ENCODE peak calls at places on chromosomes 7 and 10, in ten cellular contexts. One of them, this sample, is unnamed.

GRCh38 chr10:59129867-59130266 is 46.6 kb upstream of the PHYHIPL start:
- DNase-seq in mesendoderm: no peak
- DNase-seq in Kasumi-1: no peak
- DNase-seq in NCI-H1436: no peak
- DNase-seq in head of caudate nucleus: no peak
- DNase-seq in brain microvascular endothelial cell: no peak
- DNase-seq in EH: no peak
- DNase-seq in tibial artery: no peak
- DNase-seq in activated naive CD4-positive, alpha-beta T cell treated with anti-CD3 and anti-CD28 coated beads for 36 hours: no peak
- DNase-seq in brain pericyte: no peak
- DNase-seq in this sample: no peak

GRCh38 chr10:119209050-119209735 is 1.8 kb downstream of the GRK5 start:
- DNase-seq in brain microvascular endothelial cell: peak
- DNase-seq in head of caudate nucleus: peak
- DNase-seq in activated naive CD4-positive, alpha-beta T cell treated with anti-CD3 and anti-CD28 coated beads for 36 hours: peak
- DNase-seq in mesendoderm: peak
- DNase-seq in EH: peak
- DNase-seq in Kasumi-1: peak
- DNase-seq in NCI-H1436: peak
- DNase-seq in brain pericyte: no peak
- DNase-seq in tibial artery: peak
- DNase-seq in this sample: peak

GRCh38 chr10:60262647-60263126 is 127.0 kb downstream of the ANK3 start:
- DNase-seq in brain microvascular endothelial cell: no peak
- DNase-seq in Kasumi-1: no peak
- DNase-seq in EH: no peak
- DNase-seq in activated naive CD4-positive, alpha-beta T cell treated with anti-CD3 and anti-CD28 coated beads for 36 hours: no peak
- DNase-seq in mesendoderm: peak
- DNase-seq in head of caudate nucleus: no peak
- DNase-seq in tibial artery: no peak
- DNase-seq in brain pericyte: no peak
- DNase-seq in NCI-H1436: no peak
- DNase-seq in this sample: no peak

GRCh38 chr10:4183761-4184261 is 398.8 kb upstream of the KLF6 start:
- DNase-seq in head of caudate nucleus: no peak
- DNase-seq in brain pericyte: peak
- DNase-seq in tibial artery: no peak
- DNase-seq in activated naive CD4-positive, alpha-beta T cell treated with anti-CD3 and anti-CD28 coated beads for 36 hours: no peak
- DNase-seq in Kasumi-1: no peak
- DNase-seq in EH: peak
- DNase-seq in mesendoderm: no peak
- DNase-seq in brain microvascular endothelial cell: peak
- DNase-seq in NCI-H1436: no peak
- DNase-seq in this sample: no peak

GRCh38 chr10:76150886-76151288 is 719.5 kb downstream of the LRMDA start:
- DNase-seq in mesendoderm: no peak
- DNase-seq in Kasumi-1: no peak
- DNase-seq in brain microvascular endothelial cell: no peak
- DNase-seq in brain pericyte: no peak
- DNase-seq in NCI-H1436: no peak
- DNase-seq in tibial artery: no peak
- DNase-seq in activated naive CD4-positive, alpha-beta T cell treated with anti-CD3 and anti-CD28 coated beads for 36 hours: no peak
- DNase-seq in EH: no peak
- DNase-seq in head of caudate nucleus: no peak
- DNase-seq in this sample: no peak

GRCh38 chr7:55569797-55570196 is 2.5 kb downstream of the VOPP1 start:
- DNase-seq in mesendoderm: peak
- DNase-seq in activated naive CD4-positive, alpha-beta T cell treated with anti-CD3 and anti-CD28 coated beads for 36 hours: no peak
- DNase-seq in Kasumi-1: no peak
- DNase-seq in EH: no peak
- DNase-seq in brain pericyte: no peak
- DNase-seq in head of caudate nucleus: no peak
- DNase-seq in brain microvascular endothelial cell: no peak
- DNase-seq in NCI-H1436: no peak
- DNase-seq in tibial artery: no peak
- DNase-seq in this sample: no peak

GRCh38 chr7:47521041-47521795 is 60.7 kb downstream of the TNS3 start:
- DNase-seq in tibial artery: peak
- DNase-seq in brain pericyte: no peak
- DNase-seq in brain microvascular endothelial cell: no peak
- DNase-seq in head of caudate nucleus: no peak
- DNase-seq in NCI-H1436: no peak
- DNase-seq in activated naive CD4-positive, alpha-beta T cell treated with anti-CD3 and anti-CD28 coated beads for 36 hours: no peak
- DNase-seq in mesendoderm: no peak
- DNase-seq in Kasumi-1: no peak
- DNase-seq in EH: no peak
- DNase-seq in this sample: no peak

GRCh38 chr7:120591-120991 is 71.8 kb upstream of the FAM20C start:
- DNase-seq in mesendoderm: no peak
- DNase-seq in tibial artery: no peak
- DNase-seq in activated naive CD4-positive, alpha-beta T cell treated with anti-CD3 and anti-CD28 coated beads for 36 hours: no peak
- DNase-seq in Kasumi-1: no peak
- DNase-seq in brain pericyte: no peak
- DNase-seq in EH: no peak
- DNase-seq in NCI-H1436: no peak
- DNase-seq in head of caudate nucleus: no peak
- DNase-seq in brain microvascular endothelial cell: no peak
- DNase-seq in this sample: no peak

GRCh38 chr10:45160266-45160665 is 155.1 kb downstream of the OR13A1 start:
- DNase-seq in mesendoderm: no peak
- DNase-seq in EH: peak
- DNase-seq in brain microvascular endothelial cell: peak
- DNase-seq in NCI-H1436: no peak
- DNase-seq in brain pericyte: no peak
- DNase-seq in activated naive CD4-positive, alpha-beta T cell treated with anti-CD3 and anti-CD28 coated beads for 36 hours: no peak
- DNase-seq in Kasumi-1: no peak
- DNase-seq in tibial artery: no peak
- DNase-seq in head of caudate nucleus: no peak
- DNase-seq in this sample: no peak

GRCh38 chr7:140453273-140453672 is 26.0 kb downstream of the MKRN1 start:
- DNase-seq in tibial artery: no peak
- DNase-seq in NCI-H1436: no peak
- DNase-seq in activated naive CD4-positive, alpha-beta T cell treated with anti-CD3 and anti-CD28 coated beads for 36 hours: no peak
- DNase-seq in brain pericyte: no peak
- DNase-seq in mesendoderm: no peak
- DNase-seq in brain microvascular endothelial cell: no peak
- DNase-seq in EH: no peak
- DNase-seq in head of caudate nucleus: no peak
- DNase-seq in Kasumi-1: no peak
- DNase-seq in this sample: no peak

GRCh38 chr10:126171555-126171954 is 216.7 kb downstream of the ADAM12 start:
- DNase-seq in NCI-H1436: no peak
- DNase-seq in brain microvascular endothelial cell: peak
- DNase-seq in head of caudate nucleus: no peak
- DNase-seq in mesendoderm: no peak
- DNase-seq in activated naive CD4-positive, alpha-beta T cell treated with anti-CD3 and anti-CD28 coated beads for 36 hours: no peak
- DNase-seq in brain pericyte: peak
- DNase-seq in EH: peak
- DNase-seq in tibial artery: no peak
- DNase-seq in Kasumi-1: no peak
- DNase-seq in this sample: no peak

GRCh38 chr7:40232242-40232929 is 97.6 kb downstream of the SUGCT start:
- DNase-seq in mesendoderm: peak
- DNase-seq in head of caudate nucleus: no peak
- DNase-seq in brain microvascular endothelial cell: peak
- DNase-seq in tibial artery: no peak
- DNase-seq in Kasumi-1: peak
- DNase-seq in brain pericyte: no peak
- DNase-seq in NCI-H1436: no peak
- DNase-seq in activated naive CD4-positive, alpha-beta T cell treated with anti-CD3 and anti-CD28 coated beads for 36 hours: peak
- DNase-seq in EH: peak
- DNase-seq in this sample: no peak

GRCh38 chr10:96406091-96406490 is 47.3 kb upstream of the OPALIN start:
- DNase-seq in NCI-H1436: no peak
- DNase-seq in head of caudate nucleus: no peak
- DNase-seq in brain pericyte: no peak
- DNase-seq in brain microvascular endothelial cell: no peak
- DNase-seq in mesendoderm: no peak
- DNase-seq in Kasumi-1: no peak
- DNase-seq in activated naive CD4-positive, alpha-beta T cell treated with anti-CD3 and anti-CD28 coated beads for 36 hours: no peak
- DNase-seq in tibial artery: peak
- DNase-seq in EH: no peak
- DNase-seq in this sample: no peak

GRCh38 chr10:132102717-132103110 is 37.0 kb downstream of the JAKMIP3 start:
- DNase-seq in tibial artery: no peak
- DNase-seq in mesendoderm: no peak
- DNase-seq in EH: no peak
- DNase-seq in brain pericyte: no peak
- DNase-seq in head of caudate nucleus: no peak
- DNase-seq in Kasumi-1: no peak
- DNase-seq in NCI-H1436: no peak
- DNase-seq in activated naive CD4-positive, alpha-beta T cell treated with anti-CD3 and anti-CD28 coated beads for 36 hours: no peak
- DNase-seq in brain microvascular endothelial cell: no peak
- DNase-seq in this sample: peak

GRCh38 chr7:47803846-47804245 is 144.4 kb downstream of the PKD1L1 start:
- DNase-seq in Kasumi-1: no peak
- DNase-seq in mesendoderm: no peak
- DNase-seq in EH: peak
- DNase-seq in activated naive CD4-positive, alpha-beta T cell treated with anti-CD3 and anti-CD28 coated beads for 36 hours: no peak
- DNase-seq in tibial artery: no peak
- DNase-seq in brain microvascular endothelial cell: no peak
- DNase-seq in head of caudate nucleus: no peak
- DNase-seq in brain pericyte: no peak
- DNase-seq in NCI-H1436: no peak
- DNase-seq in this sample: no peak